ENCODE peak calls at places on chromosomes 7 and 10, in four cellular contexts. B is HFF-Myc; F is CD8-positive, alpha-beta T cell; S is brain microvascular endothelial cell. N is an unnamed sample.

GRCh38 chr10:104735036-104735435 is 93.9 kb downstream of the SORCS3 start:
- DNase-seq in S (no peak), F (no peak), B (no peak), N (no peak)

GRCh38 chr7:1560620-1561031 is 4.6 kb upstream of the TMEM184A start:
- DNase-seq in S (no peak), F (no peak), B (no peak), N (no peak)

GRCh38 chr10:22670796-22671195 is 43.6 kb downstream of the PIP4K2A start:
- DNase-seq in B (no peak), F (no peak), S (no peak), N (no peak)

GRCh38 chr7:139598642-139599041 is 75.2 kb downstream of the CLEC2L start:
- DNase-seq in S (no peak), F (no peak), B (no peak), N (no peak)

GRCh38 chr7:40978047-40978446 is 724.8 kb downstream of the INHBA start:
- DNase-seq in F (no peak), B (no peak), S (no peak), N (no peak)

GRCh38 chr7:158946771-158947170 is 90.4 kb downstream of the DYNC2I1 start:
- DNase-seq in B (no peak), S (no peak), F (no peak), N (no peak)

GRCh38 chr7:50342616-50343114 is 38.1 kb downstream of the IKZF1 start:
- DNase-seq in F (peak; percentile 79), S (no peak), B (no peak), N (no peak)

GRCh38 chr7:156604836-156605695 is 35.5 kb upstream of the RNF32 start:
- DNase-seq in F (no peak), B (no peak), S (no peak), N (no peak)

GRCh38 chr7:1593091-1593866 is 23.4 kb upstream of the PSMG3 start:
- DNase-seq in F (peak; percentile 22), S (no peak), B (no peak), N (no peak)

GRCh38 chr10:67976292-67977245 is 92.1 kb downstream of the SIRT1 start:
- DNase-seq in S (no peak), F (no peak), B (no peak), N (no peak)

GRCh38 chr7:52708846-52709245 is 326.6 kb upstream of the POM121L12 start:
- DNase-seq in F (no peak), B (no peak), S (no peak), N (no peak)

GRCh38 chr10:111410740-111411139 is 333.9 kb downstream of the ADRA2A start:
- DNase-seq in B (no peak), S (no peak), F (no peak), N (peak; percentile 21)

GRCh38 chr7:2417981-2418481 is 14.6 kb downstream of the CHST12 start:
- DNase-seq in F (peak; percentile 75), S (peak; percentile 6), B (no peak), N (peak; percentile 35)

GRCh38 chr10:11472158-11472753 is 139.2 kb downstream of the USP6NL start:
- DNase-seq in F (peak; percentile 58), S (peak; percentile 51), B (peak; percentile 12), N (no peak)

GRCh38 chr10:4119107-4119506 is 334.1 kb upstream of the KLF6 start:
- DNase-seq in F (no peak), S (no peak), B (no peak), N (no peak)

GRCh38 chr10:22810643-22811254 is 96.4 kb upstream of the PIP4K2A start:
- DNase-seq in F (no peak), B (no peak), S (no peak), N (no peak)

GRCh38 chr10:79339266-79339665 is 8.0 kb upstream of the PPIF start:
- DNase-seq in B (no peak), F (no peak), S (no peak), N (no peak)

GRCh38 chr7:84591897-84592296 is 397.3 kb upstream of the SEMA3A start:
- DNase-seq in F (no peak), B (no peak), S (no peak), N (no peak)

GRCh38 chr10:22010973-22011408 is 7.5 kb upstream of the DNAJC1 start:
- DNase-seq in F (no peak), S (no peak), B (no peak), N (no peak)

GRCh38 chr7:83520706-83521105 is 128.2 kb downstream of the SEMA3E start:
- DNase-seq in S (no peak), B (no peak), F (no peak), N (no peak)

GRCh38 chr7:128914566-128915151 is 4.2 kb upstream of the KCP start:
- DNase-seq in S (no peak), F (no peak), B (no peak), N (no peak)

GRCh38 chr10:32929634-32930033 is 28.4 kb downstream of the ITGB1 start:
- DNase-seq in S (no peak), B (no peak), F (no peak), N (no peak)

GRCh38 chr7:142384508-142384922 is 126.7 kb upstream of the PRSS58 start:
- DNase-seq in B (peak; percentile 27), F (peak; percentile 45), S (no peak), N (peak; percentile 66)

GRCh38 chr10:100009793-100010676 is at the start of gene DNMBP:
- DNase-seq in S (peak; percentile 60), B (no peak), F (peak; percentile 83), N (no peak)

GRCh38 chr10:110783509-110784103 is 88.1 kb upstream of the PDCD4 start:
- DNase-seq in B (no peak), S (peak; percentile 52), F (peak; percentile 90), N (no peak)

GRCh38 chr7:17706734-17707133 is 233.6 kb downstream of the SNX13 start:
- DNase-seq in B (peak; percentile 21), S (peak; percentile 56), F (peak; percentile 22), N (peak; percentile 16)

N was measured in BJ.